ENCODE peak calls at places on chromosomes 4 and X, in eight cellular contexts. One of them, this sample, is unnamed.

GRCh38 chr4:1767770-1768366 is 25.2 kb upstream of the FGFR3 start:
- DNase-seq in sigmoid colon: no peak
- DNase-seq in tibial nerve: no peak
- DNase-seq in transverse colon: peak; percentile 45
- DNase-seq in A549: peak; percentile 87
- DNase-seq in ovary: no peak
- DNase-seq in suprapubic skin: no peak
- DNase-seq in stomach: peak; percentile 47
- DNase-seq in this sample: peak; percentile 68

GRCh38 chr4:53453385-53453784 is 75.9 kb downstream of the FIP1L1 start:
- DNase-seq in sigmoid colon: no peak
- DNase-seq in tibial nerve: no peak
- DNase-seq in transverse colon: no peak
- DNase-seq in A549: no peak
- DNase-seq in ovary: no peak
- DNase-seq in suprapubic skin: no peak
- DNase-seq in stomach: no peak
- DNase-seq in this sample: no peak

GRCh38 chr4:151676301-151676700 is 84.5 kb downstream of the GATB start:
- DNase-seq in sigmoid colon: no peak
- DNase-seq in tibial nerve: no peak
- DNase-seq in transverse colon: no peak
- DNase-seq in A549: no peak
- DNase-seq in ovary: peak; percentile 25
- DNase-seq in suprapubic skin: no peak
- DNase-seq in stomach: no peak
- DNase-seq in this sample: no peak

GRCh38 chrX:139766545-139766983 is 58.6 kb upstream of the MCF2 start:
- DNase-seq in sigmoid colon: no peak
- DNase-seq in tibial nerve: no peak
- DNase-seq in transverse colon: no peak
- DNase-seq in A549: no peak
- DNase-seq in ovary: no peak
- DNase-seq in suprapubic skin: no peak
- DNase-seq in stomach: no peak
- DNase-seq in this sample: no peak

GRCh38 chrX:30302957-30303356 is 6.2 kb downstream of the NR0B1 start:
- DNase-seq in sigmoid colon: no peak
- DNase-seq in tibial nerve: peak; percentile 19
- DNase-seq in transverse colon: no peak
- DNase-seq in A549: no peak
- DNase-seq in ovary: no peak
- DNase-seq in suprapubic skin: peak; percentile 71
- DNase-seq in stomach: peak; percentile 42
- DNase-seq in this sample: no peak

GRCh38 chr4:1907848-1908525 is 36.8 kb downstream of the NSD2 start:
- DNase-seq in sigmoid colon: no peak
- DNase-seq in tibial nerve: no peak
- DNase-seq in transverse colon: peak; percentile 38
- DNase-seq in A549: no peak
- DNase-seq in ovary: no peak
- DNase-seq in suprapubic skin: no peak
- DNase-seq in stomach: no peak
- DNase-seq in this sample: no peak

GRCh38 chrX:3638280-3638873 is 75.1 kb downstream of the PRKX start:
- DNase-seq in sigmoid colon: no peak
- DNase-seq in tibial nerve: peak; percentile 29
- DNase-seq in transverse colon: peak; percentile 44
- DNase-seq in A549: peak; percentile 39
- DNase-seq in ovary: peak; percentile 24
- DNase-seq in suprapubic skin: no peak
- DNase-seq in stomach: peak; percentile 53
- DNase-seq in this sample: no peak

GRCh38 chr4:75821216-75821615 is 81.0 kb downstream of the PPEF2 start:
- DNase-seq in sigmoid colon: no peak
- DNase-seq in tibial nerve: no peak
- DNase-seq in transverse colon: no peak
- DNase-seq in A549: no peak
- DNase-seq in ovary: no peak
- DNase-seq in suprapubic skin: no peak
- DNase-seq in stomach: no peak
- DNase-seq in this sample: no peak

GRCh38 chrX:104659037-104659744 is 93.2 kb downstream of the IL1RAPL2 start:
- DNase-seq in sigmoid colon: no peak
- DNase-seq in tibial nerve: no peak
- DNase-seq in transverse colon: no peak
- DNase-seq in A549: no peak
- DNase-seq in ovary: no peak
- DNase-seq in suprapubic skin: no peak
- DNase-seq in stomach: peak; percentile 75
- DNase-seq in this sample: no peak

GRCh38 chr4:173200103-173200502 is 31.5 kb downstream of the GALNT7 start:
- DNase-seq in sigmoid colon: no peak
- DNase-seq in tibial nerve: no peak
- DNase-seq in transverse colon: no peak
- DNase-seq in A549: no peak
- DNase-seq in ovary: no peak
- DNase-seq in suprapubic skin: no peak
- DNase-seq in stomach: no peak
- DNase-seq in this sample: no peak

GRCh38 chr4:144183165-144183564 is 42.6 kb upstream of the GYPA start:
- DNase-seq in sigmoid colon: no peak
- DNase-seq in tibial nerve: no peak
- DNase-seq in transverse colon: no peak
- DNase-seq in A549: no peak
- DNase-seq in ovary: no peak
- DNase-seq in suprapubic skin: no peak
- DNase-seq in stomach: no peak
- DNase-seq in this sample: no peak

GRCh38 chrX:37320541-37321203 is 28.5 kb upstream of the PRRG1 start:
- DNase-seq in sigmoid colon: no peak
- DNase-seq in tibial nerve: no peak
- DNase-seq in transverse colon: no peak
- DNase-seq in A549: no peak
- DNase-seq in ovary: no peak
- DNase-seq in suprapubic skin: no peak
- DNase-seq in stomach: no peak
- DNase-seq in this sample: no peak

GRCh38 chr4:102608190-102608589 is 107.0 kb downstream of the NFKB1 start:
- DNase-seq in sigmoid colon: no peak
- DNase-seq in tibial nerve: no peak
- DNase-seq in transverse colon: no peak
- DNase-seq in A549: no peak
- DNase-seq in ovary: no peak
- DNase-seq in suprapubic skin: no peak
- DNase-seq in stomach: no peak
- DNase-seq in this sample: no peak

GRCh38 chr4:166064706-166065105 is 191.7 kb downstream of the TLL1 start:
- DNase-seq in sigmoid colon: no peak
- DNase-seq in tibial nerve: no peak
- DNase-seq in transverse colon: no peak
- DNase-seq in A549: no peak
- DNase-seq in ovary: no peak
- DNase-seq in suprapubic skin: no peak
- DNase-seq in stomach: no peak
- DNase-seq in this sample: no peak

GRCh38 chr4:128228778-128229457 is 58.7 kb downstream of the PGRMC2 start:
- DNase-seq in sigmoid colon: no peak
- DNase-seq in tibial nerve: no peak
- DNase-seq in transverse colon: no peak
- DNase-seq in A549: no peak
- DNase-seq in ovary: no peak
- DNase-seq in suprapubic skin: no peak
- DNase-seq in stomach: no peak
- DNase-seq in this sample: no peak

GRCh38 chr4:71832049-71832448 is 48.2 kb upstream of the GC start:
- DNase-seq in sigmoid colon: no peak
- DNase-seq in tibial nerve: no peak
- DNase-seq in transverse colon: peak; percentile 8
- DNase-seq in A549: no peak
- DNase-seq in ovary: no peak
- DNase-seq in suprapubic skin: no peak
- DNase-seq in stomach: no peak
- DNase-seq in this sample: no peak

GRCh38 chrX:40877869-40878268 is 142.5 kb upstream of the MED14 start:
- DNase-seq in sigmoid colon: no peak
- DNase-seq in tibial nerve: peak; percentile 32
- DNase-seq in transverse colon: no peak
- DNase-seq in A549: no peak
- DNase-seq in ovary: no peak
- DNase-seq in suprapubic skin: no peak
- DNase-seq in stomach: no peak
- DNase-seq in this sample: no peak

GRCh38 chr4:168839758-168840385 is 170.2 kb downstream of the CBR4 start:
- DNase-seq in sigmoid colon: no peak
- DNase-seq in tibial nerve: no peak
- DNase-seq in transverse colon: no peak
- DNase-seq in A549: no peak
- DNase-seq in ovary: no peak
- DNase-seq in suprapubic skin: no peak
- DNase-seq in stomach: no peak
- DNase-seq in this sample: no peak

GRCh38 chr4:5795580-5795979 is 84.6 kb downstream of the EVC start:
- DNase-seq in sigmoid colon: no peak
- DNase-seq in tibial nerve: no peak
- DNase-seq in transverse colon: no peak
- DNase-seq in A549: no peak
- DNase-seq in ovary: no peak
- DNase-seq in suprapubic skin: no peak
- DNase-seq in stomach: no peak
- DNase-seq in this sample: no peak

DNA sequence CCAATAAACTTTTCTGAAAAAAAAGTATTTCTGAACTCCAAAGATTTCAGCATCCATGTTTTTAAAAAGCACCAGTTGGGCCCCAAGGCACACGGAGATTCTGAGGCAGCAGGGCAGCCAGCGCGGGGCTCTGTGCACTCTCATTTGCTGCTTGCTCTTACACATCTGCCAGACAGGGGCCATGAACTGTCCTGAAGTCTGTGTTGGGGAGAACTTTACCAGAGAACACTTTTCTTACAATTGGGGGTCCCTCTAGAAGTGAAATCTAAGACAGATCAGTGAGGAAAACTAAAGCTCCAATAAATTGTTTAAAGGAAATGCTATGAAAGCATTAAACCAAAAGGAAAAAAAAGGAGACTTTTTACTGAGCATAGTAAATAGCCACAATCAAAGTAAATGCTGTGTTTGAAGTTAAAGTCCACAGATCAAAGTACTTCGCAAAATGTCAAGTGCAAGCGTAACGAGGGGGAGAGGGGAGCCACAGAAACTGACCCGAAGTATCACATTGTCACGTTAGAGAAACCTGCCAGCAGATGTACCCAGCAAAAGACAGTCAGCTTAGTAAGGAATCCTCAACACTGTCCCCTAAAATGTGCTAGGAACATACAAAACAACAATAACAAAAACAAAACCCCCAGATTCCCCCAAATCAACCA is 37.8 kb downstream of the SORBS2 start:
- DNase-seq in sigmoid colon: no peak
- DNase-seq in tibial nerve: no peak
- DNase-seq in transverse colon: no peak
- DNase-seq in A549: no peak
- DNase-seq in ovary: no peak
- DNase-seq in suprapubic skin: no peak
- DNase-seq in stomach: no peak
- DNase-seq in this sample: no peak
- TF ChIP-seq POLR2A in sigmoid colon: no peak
- TF ChIP-seq POLR2A in tibial nerve: no peak
- TF ChIP-seq POLR2A in transverse colon: no peak
- TF ChIP-seq POLR2A in A549: no peak
- TF ChIP-seq POLR2A in ovary: no peak
- TF ChIP-seq POLR2A in suprapubic skin: no peak
- TF ChIP-seq POLR2A in stomach: no peak
- TF ChIP-seq POLR2A in this sample: no peak

DNA sequence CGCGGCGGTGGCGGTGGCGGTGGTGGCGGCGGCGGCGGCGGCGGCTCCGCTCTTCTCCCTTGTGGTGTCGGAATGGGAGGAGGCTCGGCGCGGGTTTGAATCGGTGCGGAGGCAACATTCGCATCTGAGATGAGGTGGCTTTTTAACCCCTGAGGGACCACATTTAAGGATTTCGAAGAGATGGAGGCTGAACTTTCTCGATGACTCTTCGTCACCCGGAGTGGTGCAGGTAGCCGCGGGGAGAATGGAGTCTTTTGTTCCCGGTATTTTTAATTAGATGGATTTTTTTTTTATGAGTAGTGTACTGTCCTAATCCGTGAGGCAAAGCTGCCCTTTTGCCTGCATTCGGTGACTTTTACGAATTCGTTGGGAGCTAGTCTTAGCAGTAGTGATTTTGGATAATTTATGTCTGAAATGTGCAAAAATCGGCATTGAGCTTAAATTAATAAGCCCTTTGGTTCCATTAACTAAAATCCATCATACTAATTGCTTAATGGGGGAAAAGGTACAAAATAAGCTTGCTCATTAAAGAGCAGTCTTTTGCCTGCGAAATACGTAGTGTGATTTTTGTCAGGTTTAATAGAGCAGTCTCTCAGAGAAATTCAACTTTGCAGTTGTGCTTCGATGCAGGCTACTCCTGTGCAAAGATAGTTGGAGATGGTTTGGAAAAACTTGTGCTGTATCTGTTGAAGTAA is 206.1 kb downstream of the TENM3 start:
- DNase-seq in sigmoid colon: peak; percentile 85
- DNase-seq in tibial nerve: no peak
- DNase-seq in transverse colon: no peak
- DNase-seq in A549: peak; percentile 15
- DNase-seq in ovary: no peak
- DNase-seq in suprapubic skin: no peak
- DNase-seq in stomach: no peak
- DNase-seq in this sample: no peak
- TF ChIP-seq EP300 in sigmoid colon: no peak
- TF ChIP-seq EP300 in tibial nerve: no peak
- TF ChIP-seq EP300 in transverse colon: no peak
- TF ChIP-seq EP300 in A549: no peak
- TF ChIP-seq EP300 in ovary: no peak
- TF ChIP-seq EP300 in suprapubic skin: no peak
- TF ChIP-seq EP300 in stomach: no peak
- TF ChIP-seq EP300 in this sample: no peak

GRCh38 chr4:14752341-14753046 is 249.8 kb upstream of the CPEB2 start:
- DNase-seq in sigmoid colon: no peak
- DNase-seq in tibial nerve: no peak
- DNase-seq in transverse colon: no peak
- DNase-seq in A549: no peak
- DNase-seq in ovary: no peak
- DNase-seq in suprapubic skin: no peak
- DNase-seq in stomach: no peak
- DNase-seq in this sample: no peak
- TF ChIP-seq POLR2A in sigmoid colon: no peak
- TF ChIP-seq POLR2A in tibial nerve: no peak
- TF ChIP-seq POLR2A in transverse colon: no peak
- TF ChIP-seq POLR2A in A549: no peak
- TF ChIP-seq POLR2A in ovary: no peak
- TF ChIP-seq POLR2A in suprapubic skin: no peak
- TF ChIP-seq POLR2A in stomach: no peak
- TF ChIP-seq POLR2A in this sample: no peak

DNA sequence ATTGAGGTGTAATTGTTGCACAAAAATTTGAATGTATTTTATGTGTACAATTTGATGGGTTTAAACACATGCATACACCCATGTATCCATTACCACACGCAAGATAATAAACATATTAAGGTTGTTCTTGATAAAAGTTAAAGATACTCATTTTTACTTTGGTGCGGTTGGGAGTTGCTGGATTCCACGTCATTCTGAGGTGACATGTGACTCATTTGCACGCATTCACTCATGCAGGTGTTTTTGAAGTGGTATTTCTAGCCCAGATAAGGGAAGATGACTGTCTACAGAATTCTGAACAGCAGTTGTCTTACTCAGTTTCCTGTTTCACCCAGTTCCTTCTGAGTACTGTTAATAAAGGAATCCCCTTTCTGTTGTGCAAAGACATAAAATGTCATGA is 142.0 kb downstream of the RTL3 start:
- DNase-seq in sigmoid colon: no peak
- DNase-seq in tibial nerve: no peak
- DNase-seq in transverse colon: no peak
- DNase-seq in A549: no peak
- DNase-seq in ovary: no peak
- DNase-seq in suprapubic skin: no peak
- DNase-seq in stomach: no peak
- DNase-seq in this sample: no peak
- TF ChIP-seq EP300 in sigmoid colon: no peak
- TF ChIP-seq EP300 in tibial nerve: no peak
- TF ChIP-seq EP300 in transverse colon: no peak
- TF ChIP-seq EP300 in A549: no peak
- TF ChIP-seq EP300 in ovary: no peak
- TF ChIP-seq EP300 in suprapubic skin: no peak
- TF ChIP-seq EP300 in stomach: no peak
- TF ChIP-seq EP300 in this sample: no peak

This sample was measured in upper lobe of left lung.